ENCODE peak calls at places on chromosomes 5 and 9, in eight cellular contexts. A, Z, I, T, E, J, W and F are unnamed samples.
A peak's percentile ranks its signal among the peaks of the same experiment; 100 is the strongest.

GRCh38 chr9:122991370-122991830 is 42.1 kb upstream of the GPR21 start:
- DNase-seq in A (no peak), Z (peak; percentile 38), I (no peak), T (no peak), E (no peak), J (no peak), W (no peak), F (no peak)

GRCh38 chr5:73393606-73394489 is 54.7 kb downstream of the FOXD1 start:
- DNase-seq in A (no peak), Z (no peak), I (no peak), T (no peak), E (no peak), J (no peak), W (no peak), F (no peak)

GRCh38 chr5:53008751-53009150 is 19.6 kb downstream of the ITGA2 start:
- DNase-seq in A (no peak), Z (peak; percentile 25), I (no peak), T (no peak), E (no peak), J (no peak), W (no peak), F (no peak)

GRCh38 chr5:9924614-9925013 is 294.5 kb upstream of the TAS2R1 start:
- DNase-seq in A (no peak), Z (peak; percentile 29), I (no peak), T (no peak), E (no peak), J (no peak), W (peak; percentile 54), F (no peak)

GRCh38 chr5:96143450-96143849 is 181.8 kb upstream of the ELL2 start:
- DNase-seq in A (no peak), Z (no peak), I (no peak), T (no peak), E (no peak), J (no peak), W (no peak), F (no peak)

GRCh38 chr9:134601764-134602163 is 39.8 kb upstream of the COL5A1 start:
- DNase-seq in A (no peak), Z (no peak), I (no peak), T (no peak), E (no peak), J (no peak), W (no peak), F (no peak)

GRCh38 chr9:6944093-6944551 is 186.3 kb downstream of the KDM4C start:
- DNase-seq in A (no peak), Z (no peak), I (no peak), T (no peak), E (no peak), J (no peak), W (no peak), F (no peak)

GRCh38 chr9:131584858-131585257 is 39.5 kb downstream of the PRRT1B start:
- DNase-seq in A (no peak), Z (no peak), I (no peak), T (no peak), E (no peak), J (no peak), W (no peak), F (no peak)

GRCh38 chr5:154712518-154713437 is 42.4 kb upstream of the LARP1 start:
- DNase-seq in A (no peak), Z (no peak), I (peak; percentile 81), T (peak; percentile 56), E (no peak), J (peak; percentile 82), W (peak; percentile 89), F (peak; percentile 88)

GRCh38 chr9:87029904-87030303 is 82.6 kb upstream of the GAS1 start:
- DNase-seq in A (no peak), Z (no peak), I (no peak), T (no peak), E (no peak), J (no peak), W (no peak), F (no peak)

GRCh38 chr5:171852255-171852681 is 66.7 kb downstream of the SMIM23 start:
- DNase-seq in A (no peak), Z (no peak), I (no peak), T (no peak), E (no peak), J (no peak), W (peak; percentile 44), F (no peak)

GRCh38 chr5:177474845-177475562 is 1.6 kb upstream of the DBN1 start:
- DNase-seq in A (no peak), Z (no peak), I (no peak), T (no peak), E (no peak), J (no peak), W (no peak), F (no peak)

GRCh38 chr9:104879555-104880318 is 48.2 kb downstream of the ABCA1 start:
- DNase-seq in A (no peak), Z (no peak), I (no peak), T (no peak), E (no peak), J (no peak), W (no peak), F (no peak)

GRCh38 chr5:82404382-82404945 is 126.3 kb upstream of the RPS23 start:
- DNase-seq in A (no peak), Z (no peak), I (no peak), T (no peak), E (no peak), J (no peak), W (no peak), F (no peak)

GRCh38 chr5:120454094-120454798 is 9.9 kb upstream of the PRR16 start:
- DNase-seq in A (no peak), Z (no peak), I (no peak), T (no peak), E (no peak), J (no peak), W (no peak), F (no peak)

GRCh38 chr5:91280062-91280941 is 102.8 kb downstream of the ARRDC3 start:
- DNase-seq in A (peak; percentile 95), Z (peak; percentile 95), I (peak; percentile 92), T (peak; percentile 97), E (peak; percentile 85), J (peak; percentile 87), W (peak; percentile 95), F (peak; percentile 92)

GRCh38 chr5:91282210-91282609 is 100.9 kb downstream of the ARRDC3 start:
- DNase-seq in A (no peak), Z (no peak), I (no peak), T (no peak), E (no peak), J (no peak), W (no peak), F (no peak)

GRCh38 chr5:91283326-91283725 is 99.8 kb downstream of the ARRDC3 start:
- DNase-seq in A (no peak), Z (no peak), I (no peak), T (no peak), E (no peak), J (no peak), W (no peak), F (no peak)

GRCh38 chr5:91281409-91281808 is 101.7 kb downstream of the ARRDC3 start:
- DNase-seq in A (no peak), Z (no peak), I (no peak), T (no peak), E (no peak), J (no peak), W (no peak), F (no peak)

DNA sequence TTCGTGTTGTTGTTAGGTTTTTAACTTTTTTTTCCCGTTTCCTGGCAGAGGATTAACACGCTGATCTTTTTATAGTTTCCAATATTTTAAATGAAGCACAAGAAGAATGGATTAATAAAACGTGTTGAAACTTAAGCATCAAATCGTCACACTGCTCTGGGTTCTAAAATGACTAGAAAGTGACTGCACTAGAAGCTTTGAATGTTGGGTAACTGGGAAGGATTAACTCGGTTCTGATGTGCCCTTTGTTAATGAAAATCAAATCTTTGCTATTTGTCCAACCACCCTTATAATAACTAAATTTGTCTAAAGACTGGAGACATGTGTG is 102.2 kb downstream of the ARRDC3 start:
- DNase-seq in A (no peak), Z (no peak), I (no peak), T (no peak), E (no peak), J (no peak), W (no peak), F (no peak)
- TF ChIP-seq EP300 in A (no peak), Z (no peak), I (no peak), T (no peak), E (no peak), J (no peak), W (no peak), F (no peak)

GRCh38 chr9:136204086-136204805 is 682 bp downstream of the LHX3 start:
- DNase-seq in A (no peak), Z (no peak), I (no peak), T (no peak), E (no peak), J (no peak), W (no peak), F (no peak)

GRCh38 chr9:136207616-136208015 is 2.7 kb upstream of the LHX3 start:
- DNase-seq in A (no peak), Z (no peak), I (no peak), T (no peak), E (no peak), J (no peak), W (no peak), F (no peak)

GRCh38 chr9:136204838-136205706 is at the start of gene LHX3:
- DNase-seq in A (peak; percentile 62), Z (no peak), I (no peak), T (no peak), E (no peak), J (peak; percentile 83), W (no peak), F (no peak)

GRCh38 chr9:136206602-136207333 is 1.8 kb upstream of the LHX3 start:
- DNase-seq in A (no peak), Z (no peak), I (no peak), T (no peak), E (no peak), J (no peak), W (no peak), F (no peak)

GRCh38 chr9:136205707-136205992 is 722 bp upstream of the LHX3 start:
- DNase-seq in A (no peak), Z (no peak), I (no peak), T (no peak), E (no peak), J (no peak), W (no peak), F (no peak)
- H3K9me3 ChIP-seq in A (no peaks in the 10 kb centered on the region), Z (no peaks in the 10 kb centered on the region), I (no peaks in the 10 kb centered on the region), T (no peaks in the 10 kb centered on the region), E (no peaks in the 10 kb centered on the region), J (no peaks in the 10 kb centered on the region), W (no peaks in the 10 kb centered on the region), F (no peaks in the 10 kb centered on the region)

GRCh38 chr5:88878976-88879375 is 4.0 kb downstream of the MEF2C start:
- DNase-seq in A (no peak), Z (no peak), I (no peak), T (no peak), E (no peak), J (no peak), W (no peak), F (no peak)
- TF ChIP-seq EP300 in A (no peak), Z (no peak), I (no peak), T (no peak), E (no peak), J (no peak), W (no peak), F (no peak)

DNA sequence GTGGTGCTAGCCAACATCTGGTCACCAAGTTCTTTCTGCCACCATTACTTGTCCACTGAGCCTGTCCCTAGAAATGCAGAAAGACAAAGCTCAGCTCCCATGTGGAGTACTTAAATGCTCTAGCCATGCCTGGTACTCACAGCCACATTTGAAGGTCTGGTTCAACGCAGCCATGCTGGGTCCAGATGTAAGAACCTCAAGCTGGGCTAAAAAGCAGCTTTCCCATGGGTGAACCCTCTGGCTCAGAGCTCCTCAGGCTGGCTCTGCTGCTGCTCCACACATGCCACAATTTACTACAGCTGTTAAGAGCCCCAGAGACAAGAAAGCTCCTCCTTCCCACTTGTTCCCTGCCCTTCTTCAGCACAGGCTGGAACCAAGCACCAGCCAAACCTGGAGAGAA is 97.1 kb upstream of the LRRTM2 start:
- DNase-seq in A (no peak), Z (no peak), I (no peak), T (no peak), E (no peak), J (no peak), W (no peak), F (no peak)
- H3K9me3 ChIP-seq in A (no peaks in the 10 kb centered on the region), Z (no peaks in the 10 kb centered on the region), I (no peaks in the 10 kb centered on the region), T (no peaks in the 10 kb centered on the region), E (no peaks in the 10 kb centered on the region), J (no peaks in the 10 kb centered on the region), W (no peaks in the 10 kb centered on the region), F (no peaks in the 10 kb centered on the region)